ENCODE peak calls at places on chromosome 2, in eight cellular contexts. L is T follicular helper cell; P is activated T-helper 1 cell treated with anti-CD3 and anti-CD28 coated beads, Interleukin-2, amount 50 U/mL, for 16 hours; C is KBM-7; E is NCI-H1092 treated with DMSO at 0.1 percent for 48 hours; Z is CD4-positive, CD25-positive, alpha-beta regulatory T cell; O is H1; A is stimulated activated CD8-positive, alpha-beta memory T cell treated with anti-CD3 and anti-CD28 coated beads, Interleukin-15, amount 100 ng/mL, for 48 hours. Q is an unnamed sample.

GRCh38 chr2:229520582-229521221 is 193.7 kb downstream of the DNER start:
- DNase-seq in L (no peak), P (no peak), C (no peak), E (no peak), Z (no peak), O (no peak), A (no peak), Q (no peak)

GRCh38 chr2:72722492-72723090 is 103.2 kb downstream of the EXOC6B start:
- DNase-seq in L (no peak), P (no peak), C (no peak), E (no peak), Z (no peak), O (no peak), A (no peak), Q (no peak)

GRCh38 chr2:20674974-20675679 is 8.2 kb downstream of the GDF7 start:
- DNase-seq in L (no peak), P (no peak), C (no peak), E (no peak), Z (no peak), O (no peak), A (no peak), Q (no peak)

GRCh38 chr2:40431600-40431955 is 20.3 kb downstream of the SLC8A1 start:
- DNase-seq in L (no peak), P (no peak), C (peak; percentile 73), E (no peak), Z (no peak), O (no peak), A (no peak), Q (no peak)

GRCh38 chr2:60926751-60927568 is 45.6 kb downstream of the REL start:
- DNase-seq in L (no peak), P (no peak), C (peak; percentile 82), E (no peak), Z (no peak), O (no peak), A (no peak), Q (no peak)

GRCh38 chr2:192749606-192750200 is 555.0 kb upstream of the TMEFF2 start:
- DNase-seq in L (no peak), P (no peak), C (peak; percentile 8), E (peak; percentile 24), Z (no peak), O (no peak), A (no peak), Q (peak; percentile 16)

GRCh38 chr2:178392215-178392614 is 58.8 kb downstream of the PRKRA start:
- DNase-seq in L (no peak), P (no peak), C (no peak), E (no peak), Z (no peak), O (no peak), A (no peak), Q (peak; percentile 47)

GRCh38 chr2:23760746-23761145 is 166.2 kb downstream of the ATAD2B start:
- DNase-seq in L (no peak), P (no peak), C (peak; percentile 25), E (no peak), Z (no peak), O (no peak), A (no peak), Q (peak; percentile 15)

GRCh38 chr2:9207641-9208301 is 1.2 kb downstream of the ASAP2 start:
- DNase-seq in L (no peak), P (no peak), C (peak; percentile 50), E (no peak), Z (no peak), O (no peak), A (no peak), Q (peak; percentile 58)